ENCODE peak calls at places on chromosomes 13 and 19, in six cellular contexts. H is ascending aorta, S is bronchial epithelial cell, K is HFFc6, B is coronary artery, J is cardiac muscle cell. Z is an unnamed sample.

GRCh38 chr19:55652311-55653078 is 2.3 kb upstream of the U2AF2 start:
- DNase-seq in K (no peak), B (peak; percentile 72), S (no peak), J (no peak), H (no peak), Z (no peak)

GRCh38 chr13:61350351-61350750 is 65.3 kb downstream of the PCDH20 start:
- DNase-seq in H (no peak), S (peak; percentile 14), K (no peak), B (no peak), J (no peak), Z (no peak)

GRCh38 chr19:45554481-45554880 is 30.1 kb downstream of the OPA3 start:
- DNase-seq in K (no peak), H (no peak), B (no peak), S (no peak), J (no peak), Z (no peak)

GRCh38 chr19:48968179-48968661 is 3.1 kb downstream of the FTL start:
- DNase-seq in B (no peak), H (no peak), J (no peak), S (no peak), K (peak; percentile 16), Z (no peak)

GRCh38 chr13:29573190-29573589 is 22.3 kb downstream of the SLC7A1 start:
- DNase-seq in K (no peak), S (no peak), J (no peak), H (no peak), B (peak; percentile 56), Z (no peak)

GRCh38 chr19:36221474-36221873 is 6.6 kb downstream of the ZNF146 start:
- DNase-seq in K (no peak), B (no peak), S (no peak), H (no peak), J (no peak), Z (no peak)

GRCh38 chr13:111410232-111411021 is 90.0 kb downstream of the TEX29 start:
- DNase-seq in S (no peak), B (no peak), K (no peak), J (no peak), H (no peak), Z (no peak)

GRCh38 chr19:4523306-4524110 is 5.2 kb upstream of the PLIN4 start:
- DNase-seq in J (peak; percentile 70), S (no peak), B (no peak), H (no peak), K (no peak), Z (no peak)

GRCh38 chr19:12749938-12750521 is 1.6 kb upstream of the BEST2 start:
- DNase-seq in B (no peak), S (peak; percentile 79), H (no peak), J (no peak), K (peak; percentile 6), Z (no peak)

GRCh38 chr13:23735329-23735728 is 153.9 kb downstream of the MIPEP start:
- DNase-seq in S (no peak), K (no peak), B (no peak), H (no peak), J (peak; percentile 37), Z (no peak)

GRCh38 chr13:20136781-20137703 is 23.8 kb downstream of the GJA3 start:
- DNase-seq in H (no peak), S (no peak), J (no peak), B (no peak), K (no peak), Z (no peak)

GRCh38 chr19:35738021-35738886 is 4.0 kb downstream of the IGFLR1 start:
- DNase-seq in B (no peak), K (no peak), S (no peak), H (no peak), J (no peak), Z (no peak)

GRCh38 chr19:49847731-49848696 is 2.9 kb upstream of the PTOV1 start:
- DNase-seq in K (peak; percentile 90), H (no peak), S (peak; percentile 87), B (no peak), J (no peak), Z (no peak)

GRCh38 chr19:50416034-50416814 is 2.5 kb upstream of the SPIB start:
- DNase-seq in B (no peak), H (no peak), J (no peak), S (no peak), K (no peak), Z (no peak)

GRCh38 chr13:47798194-47798593 is 202.9 kb downstream of the SUCLA2 start:
- DNase-seq in S (no peak), K (no peak), H (no peak), B (no peak), J (no peak), Z (no peak)

GRCh38 chr19:44820648-44821609 is 12.0 kb downstream of the BCAM start:
- DNase-seq in B (peak; percentile 92), K (no peak), H (peak; percentile 93), J (peak; percentile 87), S (no peak), Z (no peak)

GRCh38 chr19:720691-721160 is 12.0 kb downstream of the PALM start:
- DNase-seq in B (no peak), H (no peak), J (no peak), K (no peak), S (no peak), Z (no peak)

GRCh38 chr13:22014469-22014868 is 343.6 kb downstream of the FGF9 start:
- DNase-seq in B (no peak), H (no peak), J (no peak), K (no peak), S (peak; percentile 21), Z (no peak)

GRCh38 chr13:31361673-31362072 is 161.9 kb downstream of the B3GLCT start:
- DNase-seq in J (no peak), H (no peak), B (no peak), S (peak; percentile 53), K (no peak), Z (no peak)

GRCh38 chr13:63910406-63910957 is 2494.8 kb upstream of the PCDH20 start:
- DNase-seq in S (no peak), K (no peak), J (no peak), B (no peak), H (no peak), Z (no peak)

GRCh38 chr13:24680258-24680920 is at the start of gene ATP12A:
- DNase-seq in B (no peak), H (no peak), K (no peak), J (peak; percentile 49), S (no peak), Z (no peak)

GRCh38 chr13:95497307-95497943 is 55.1 kb upstream of the CLDN10 start:
- DNase-seq in H (no peak), S (no peak), K (no peak), J (no peak), B (no peak), Z (no peak)

GRCh38 chr13:40169476-40169875 is 497.0 kb downstream of the FOXO1 start:
- DNase-seq in H (no peak), K (no peak), S (no peak), B (no peak), J (no peak), Z (no peak)

GRCh38 chr13:98598043-98598442 is 21.1 kb upstream of the STK24 start:
- DNase-seq in S (no peak), J (no peak), H (no peak), K (no peak), B (no peak), Z (no peak)

DNA sequence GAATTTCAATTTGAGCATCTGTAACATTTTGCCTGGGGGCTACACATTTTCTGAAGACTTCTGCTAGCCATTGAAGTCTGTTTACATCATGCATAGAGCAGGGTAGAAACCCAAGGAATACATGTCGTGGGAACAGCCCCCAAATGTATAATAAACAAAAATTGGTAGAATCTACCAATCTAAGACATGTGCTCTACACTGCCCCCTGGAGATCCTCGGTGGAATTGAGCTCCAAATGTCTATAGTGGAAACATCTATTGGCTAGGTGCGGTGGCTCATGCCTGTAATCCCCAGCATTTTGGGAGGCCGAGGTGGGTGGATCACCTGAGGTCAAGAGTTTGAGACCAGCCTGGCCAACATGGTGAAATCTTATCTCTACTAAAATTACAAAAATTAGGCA is 57.3 kb downstream of the MBD3L2B start:
- DNase-seq in S (no peak), K (no peak), H (no peak), B (no peak), J (no peak), Z (no peak)
- TF ChIP-seq CTCF in S (peak; percentile 5), K (peak; percentile 61), H (peak; percentile 11), B (no peak), J (peak; percentile 14), Z (peak; percentile 8)

GRCh38 chr19:32748497-32748896 is 28.9 kb downstream of the TDRD12 start:
- DNase-seq in J (no peak), H (no peak), K (no peak), B (no peak), S (no peak), Z (no peak)
- TF ChIP-seq CTCF in J (peak; percentile 2), H (no peak), K (peak; percentile 31), B (no peak), S (no peak), Z (no peak)

GRCh38 chr13:26629260-26629659 is 71.8 kb downstream of the WASF3 start:
- DNase-seq in H (no peak), S (peak; percentile 7), K (no peak), J (no peak), B (no peak), Z (no peak)
- TF ChIP-seq CTCF in H (no peak), S (peak; percentile 28), K (peak; percentile 34), J (no peak), B (no peak), Z (peak; percentile 8)

DNA sequence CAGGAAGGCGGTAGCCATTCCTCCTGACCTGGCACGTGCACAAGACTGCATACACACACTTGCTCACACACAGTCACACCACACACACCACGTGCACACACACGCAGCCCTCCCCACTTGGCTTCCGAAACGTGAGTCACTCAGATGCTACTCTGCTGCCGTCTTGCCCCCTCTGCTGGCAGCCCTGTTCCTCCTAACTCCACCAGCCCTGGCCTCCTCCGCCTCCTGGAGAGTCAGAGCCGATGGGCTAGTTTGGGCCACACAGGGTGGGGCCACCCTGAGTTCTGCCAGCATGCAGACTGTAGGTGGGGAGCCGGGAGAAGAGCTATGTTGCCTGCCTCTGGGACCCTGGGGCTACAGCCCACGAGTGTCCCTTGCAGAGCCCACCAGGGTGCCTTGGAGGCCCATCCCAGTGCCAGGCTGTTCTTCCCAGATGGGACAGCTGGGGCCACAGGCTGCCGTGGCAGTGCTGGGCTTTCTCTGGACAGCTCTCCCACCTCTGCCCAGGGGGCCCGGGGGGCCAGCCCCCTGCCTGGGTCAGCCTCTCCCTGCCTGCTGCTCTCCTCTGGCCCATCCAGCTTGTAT is 12.1 kb downstream of the PIN1 start:
- DNase-seq in J (no peak), S (peak; percentile 83), B (no peak), H (peak; percentile 82), K (peak; percentile 95), Z (peak; percentile 81)
- TF ChIP-seq CTCF in J (peak; percentile 73), S (peak; percentile 90), B (no peak), H (peak; percentile 39), K (peak; percentile 92), Z (peak; percentile 85)